ENCODE peak calls at places on chromosomes 12 and 14, in seven cellular contexts. R, K, A, U, J, I and P are unnamed samples.

GRCh38 chr12:27779416-27779815 is 617 bp upstream of the KLHL42 start:
- DNase-seq in R (no peak), K (no peak), A (peak; percentile 52), U (no peak), J (peak; percentile 30), I (peak; percentile 43), P (no peak)

GRCh38 chr12:123788541-123788940 is 26.4 kb downstream of the DNAH10 start:
- DNase-seq in R (no peak), K (no peak), A (no peak), U (no peak), J (no peak), I (no peak), P (no peak)

GRCh38 chr12:103169-103981 is 36.8 kb downstream of the IQSEC3 start:
- DNase-seq in R (peak; percentile 66), K (no peak), A (peak; percentile 96), U (peak; percentile 84), J (no peak), I (peak; percentile 88), P (no peak)

GRCh38 chr14:32319368-32320049 is 9.6 kb upstream of the AKAP6 start:
- DNase-seq in R (no peak), K (no peak), A (no peak), U (no peak), J (peak; percentile 40), I (no peak), P (no peak)

GRCh38 chr12:110689601-110690430 is 901 bp upstream of the HVCN1 start:
- DNase-seq in R (peak; percentile 78), K (no peak), A (peak; percentile 81), U (no peak), J (no peak), I (peak; percentile 87), P (no peak)

GRCh38 chr14:26138764-26139445 is 458.9 kb downstream of the NOVA1 start:
- DNase-seq in R (no peak), K (no peak), A (no peak), U (peak; percentile 20), J (peak; percentile 16), I (no peak), P (peak; percentile 0)

GRCh38 chr12:835754-836493 is 83.5 kb downstream of the WNK1 start:
- DNase-seq in R (no peak), K (no peak), A (no peak), U (no peak), J (no peak), I (no peak), P (no peak)

GRCh38 chr12:52343550-52343949 is 22.4 kb upstream of the KRT83 start:
- DNase-seq in R (no peak), K (no peak), A (no peak), U (no peak), J (no peak), I (no peak), P (no peak)

GRCh38 chr12:132161796-132162507 is 17.7 kb downstream of the NOC4L start:
- DNase-seq in R (no peak), K (no peak), A (no peak), U (no peak), J (no peak), I (no peak), P (no peak)

GRCh38 chr12:40226652-40227051 is 1.9 kb downstream of the LRRK2 start:
- DNase-seq in R (no peak), K (peak; percentile 73), A (no peak), U (no peak), J (no peak), I (no peak), P (no peak)

GRCh38 chr12:28108599-28108998 is 81.7 kb upstream of the CCDC91 start:
- DNase-seq in R (no peak), K (no peak), A (no peak), U (no peak), J (no peak), I (no peak), P (no peak)

GRCh38 chr12:70948976-70949336 is 28.4 kb upstream of the PTPRR start:
- DNase-seq in R (no peak), K (no peak), A (no peak), U (no peak), J (no peak), I (no peak), P (no peak)

GRCh38 chr14:76918751-76919421 is 92.7 kb downstream of the LRRC74A start:
- DNase-seq in R (no peak), K (peak; percentile 99), A (peak; percentile 78), U (no peak), J (peak; percentile 99), I (peak; percentile 94), P (peak; percentile 95)

GRCh38 chr12:55142896-55143870 is 17.0 kb downstream of the OR9K2 start:
- DNase-seq in R (peak; percentile 61), K (peak; percentile 38), A (peak; percentile 69), U (peak; percentile 35), J (peak; percentile 26), I (peak; percentile 80), P (peak; percentile 91)

GRCh38 chr14:34175574-34175973 is 224.7 kb upstream of the EGLN3 start:
- DNase-seq in R (no peak), K (no peak), A (no peak), U (no peak), J (no peak), I (no peak), P (no peak)

GRCh38 chr12:122988612-122989442 is 8.3 kb downstream of the ARL6IP4 start:
- DNase-seq in R (no peak), K (no peak), A (no peak), U (no peak), J (no peak), I (peak; percentile 25), P (no peak)

GRCh38 chr12:46400406-46400805 is 27.8 kb upstream of the SLC38A2 start:
- DNase-seq in R (no peak), K (peak; percentile 70), A (no peak), U (no peak), J (no peak), I (no peak), P (no peak)

GRCh38 chr14:34981743-34982420 is 910 bp upstream of the SRP54 start:
- DNase-seq in R (no peak), K (peak; percentile 50), A (no peak), U (no peak), J (peak; percentile 84), I (peak; percentile 74), P (no peak)

GRCh38 chr14:34347683-34348082 is 114.4 kb downstream of the SPTSSA start:
- DNase-seq in R (no peak), K (no peak), A (no peak), U (no peak), J (no peak), I (no peak), P (no peak)

GRCh38 chr12:77343291-77343690 is 277.9 kb upstream of the E2F7 start:
- DNase-seq in R (no peak), K (peak; percentile 46), A (no peak), U (no peak), J (no peak), I (no peak), P (no peak)

GRCh38 chr12:122072031-122072970 is 6.3 kb upstream of the MLXIP start:
- DNase-seq in R (no peak), K (peak; percentile 95), A (no peak), U (no peak), J (peak; percentile 93), I (peak; percentile 47), P (no peak)

GRCh38 chr12:54349658-54350057 is 14.6 kb downstream of the GPR84 start:
- DNase-seq in R (no peak), K (no peak), A (no peak), U (no peak), J (no peak), I (no peak), P (no peak)

GRCh38 chr14:104109731-104110361 is 24.3 kb downstream of the ASPG start:
- DNase-seq in R (no peak), K (no peak), A (no peak), U (no peak), J (no peak), I (no peak), P (no peak)

GRCh38 chr12:52517888-52518287 is 2.3 kb downstream of the KRT5 start:
- DNase-seq in R (peak; percentile 14), K (no peak), A (no peak), U (no peak), J (no peak), I (no peak), P (no peak)

GRCh38 chr12:510071-510825 is 50.5 kb downstream of the B4GALNT3 start:
- DNase-seq in R (peak; percentile 57), K (no peak), A (peak; percentile 69), U (peak; percentile 65), J (no peak), I (peak; percentile 93), P (no peak)

GRCh38 chr12:25480145-25480544 is 72.9 kb downstream of the LMNTD1 start:
- DNase-seq in R (no peak), K (no peak), A (no peak), U (no peak), J (no peak), I (no peak), P (no peak)

GRCh38 chr12:123828871-123829547 is 66.9 kb downstream of the DNAH10 start:
- DNase-seq in R (no peak), K (no peak), A (no peak), U (no peak), J (no peak), I (no peak), P (no peak)

GRCh38 chr14:60651936-60652673 is 2.8 kb upstream of the SIX1 start:
- DNase-seq in R (no peak), K (peak; percentile 21), A (peak; percentile 59), U (peak; percentile 38), J (no peak), I (peak; percentile 40), P (no peak)

GRCh38 chr14:74891870-74892269 is 10.2 kb downstream of the DLST start:
- DNase-seq in R (no peak), K (peak; percentile 49), A (no peak), U (no peak), J (no peak), I (no peak), P (no peak)

GRCh38 chr14:56686416-56686815 is 106.8 kb downstream of the TMEM260 start:
- DNase-seq in R (peak; percentile 61), K (no peak), A (peak; percentile 66), U (peak; percentile 27), J (no peak), I (peak; percentile 60), P (no peak)

GRCh38 chr12:49787672-49788071 is 40.5 kb downstream of the NCKAP5L start:
- DNase-seq in R (no peak), K (no peak), A (no peak), U (no peak), J (no peak), I (no peak), P (no peak)
- H3K18ac ChIP-seq in R (no peak overlapping the region), K (no peak overlapping the region), A (no peak overlapping the region), U (no peak overlapping the region), J (no peak overlapping the region), I (no peak overlapping the region), P (no peak overlapping the region)

GRCh38 chr14:85401396-85401795 is 128.5 kb upstream of the FLRT2 start:
- DNase-seq in R (no peak), K (no peak), A (no peak), U (no peak), J (no peak), I (no peak), P (no peak)
- H3K18ac ChIP-seq in R (no peak overlapping the region), K (no peak overlapping the region), A (no peak overlapping the region), U (no peak overlapping the region), J (no peak overlapping the region), I (no peak overlapping the region), P (no peak overlapping the region)

GRCh38 chr12:108120863-108121165 is 8.3 kb upstream of the WSCD2 start:
- DNase-seq in R (no peak), K (no peak), A (no peak), U (no peak), J (no peak), I (no peak), P (no peak)
- H3K18ac ChIP-seq in R (no peak overlapping the region), K (no peak overlapping the region), A (no peak overlapping the region), U (no peak overlapping the region), J (no peak overlapping the region), I (no peak overlapping the region), P (no peak overlapping the region)

GRCh38 chr14:37746140-37746832 is 150.9 kb downstream of the TTC6 start:
- DNase-seq in R (no peak), K (no peak), A (no peak), U (no peak), J (no peak), I (no peak), P (no peak)
- H3K18ac ChIP-seq in R (no peak overlapping the region), K (no peak overlapping the region), A (no peak overlapping the region), U (no peak overlapping the region), J (no peak overlapping the region), I (no peak overlapping the region), P (no peak overlapping the region)